ENCODE peak calls at places on chromosomes 12 and 14, in six cellular contexts. One of them, this sample, is unnamed.

GRCh38 chr14:75972729-75973480 is 8.9 kb downstream of the TGFB3 start:
- DNase-seq in SJSA1: no peak
- DNase-seq in chondrocyte: no peak
- DNase-seq in thoracic aorta: no peak
- DNase-seq in AG04449: no peak
- DNase-seq in AG04450: no peak
- DNase-seq in this sample: no peak

GRCh38 chr14:81323621-81324400 is 76.3 kb downstream of the STON2 start:
- DNase-seq in AG04449: no peak
- DNase-seq in thoracic aorta: no peak
- DNase-seq in AG04450: no peak
- DNase-seq in chondrocyte: no peak
- DNase-seq in SJSA1: no peak
- DNase-seq in this sample: no peak

GRCh38 chr12:29148958-29149690 is at the start of gene FAR2:
- DNase-seq in thoracic aorta: no peak
- DNase-seq in chondrocyte: no peak
- DNase-seq in AG04449: no peak
- DNase-seq in SJSA1: peak
- DNase-seq in AG04450: no peak
- DNase-seq in this sample: no peak

GRCh38 chr12:85147331-85147730 is 111.2 kb downstream of the LRRIQ1 start:
- DNase-seq in thoracic aorta: no peak
- DNase-seq in AG04449: no peak
- DNase-seq in SJSA1: no peak
- DNase-seq in chondrocyte: no peak
- DNase-seq in AG04450: no peak
- DNase-seq in this sample: no peak

GRCh38 chr12:106194351-106194750 is 53.5 kb downstream of the CKAP4 start:
- DNase-seq in SJSA1: no peak
- DNase-seq in chondrocyte: no peak
- DNase-seq in AG04449: no peak
- DNase-seq in AG04450: no peak
- DNase-seq in thoracic aorta: no peak
- DNase-seq in this sample: no peak

GRCh38 chr14:77124345-77125274 is 17.0 kb downstream of the ZDHHC22 start:
- DNase-seq in thoracic aorta: no peak
- DNase-seq in AG04449: no peak
- DNase-seq in AG04450: no peak
- DNase-seq in chondrocyte: no peak
- DNase-seq in SJSA1: no peak
- DNase-seq in this sample: no peak

GRCh38 chr12:2574536-2574935 is 220.2 kb upstream of the FKBP4 start:
- DNase-seq in SJSA1: no peak
- DNase-seq in chondrocyte: no peak
- DNase-seq in AG04450: no peak
- DNase-seq in AG04449: no peak
- DNase-seq in thoracic aorta: no peak
- DNase-seq in this sample: no peak

GRCh38 chr12:2876431-2877046 is 435 bp downstream of the FOXM1 start:
- DNase-seq in thoracic aorta: no peak
- DNase-seq in AG04449: no peak
- DNase-seq in AG04450: no peak
- DNase-seq in SJSA1: peak
- DNase-seq in chondrocyte: peak
- DNase-seq in this sample: no peak

GRCh38 chr14:84969501-84969900 is 560.4 kb upstream of the FLRT2 start:
- DNase-seq in chondrocyte: no peak
- DNase-seq in thoracic aorta: no peak
- DNase-seq in AG04449: no peak
- DNase-seq in SJSA1: no peak
- DNase-seq in AG04450: no peak
- DNase-seq in this sample: no peak

GRCh38 chr12:32698285-32698684 is 19.2 kb downstream of the DNM1L start:
- DNase-seq in chondrocyte: no peak
- DNase-seq in AG04450: no peak
- DNase-seq in thoracic aorta: no peak
- DNase-seq in AG04449: no peak
- DNase-seq in SJSA1: no peak
- DNase-seq in this sample: no peak

GRCh38 chr12:1660304-1661187 is 30.3 kb upstream of the ADIPOR2 start:
- DNase-seq in AG04449: no peak
- DNase-seq in AG04450: no peak
- DNase-seq in chondrocyte: no peak
- DNase-seq in thoracic aorta: no peak
- DNase-seq in SJSA1: no peak
- DNase-seq in this sample: no peak

GRCh38 chr12:110778801-110779577 is 36.3 kb upstream of the PPP1CC start:
- DNase-seq in thoracic aorta: no peak
- DNase-seq in chondrocyte: no peak
- DNase-seq in AG04449: no peak
- DNase-seq in AG04450: no peak
- DNase-seq in SJSA1: no peak
- DNase-seq in this sample: no peak